ENCODE peak calls at places on chromosomes 13 and 19, in four cellular contexts. X is IMR-90, C is A549, B is GM12878. L is an unnamed sample.
A peak's percentile ranks its signal among the peaks of the same experiment; 100 is the strongest.

GRCh38 chr19:4474504-4475136 is 2.5 kb downstream of the HDGFL2 start:
- DNase-seq in C (no peak), X (peak; percentile 68), B (no peak), L (peak; percentile 47)

GRCh38 chr13:82654851-82655517 is 1227.3 kb downstream of the SLITRK1 start:
- DNase-seq in C (no peak), X (peak; percentile 82), B (no peak), L (no peak)

GRCh38 chr13:112889351-112890290 is 79.4 kb upstream of the MCF2L start:
- DNase-seq in X (no peak), B (no peak), C (no peak), L (no peak)

GRCh38 chr13:89755729-89756492 is 1591.6 kb upstream of the MIR17HG start:
- DNase-seq in X (no peak), C (no peak), B (no peak), L (no peak)

GRCh38 chr19:6109947-6110346 is 353 bp downstream of the RFX2 start:
- DNase-seq in X (no peak), C (no peak), B (no peak), L (no peak)

GRCh38 chr13:70457474-70457873 is 349.2 kb upstream of the KLHL1 start:
- DNase-seq in X (no peak), B (no peak), C (peak; percentile 23), L (no peak)

GRCh38 chr19:55579766-55580621 is 654 bp downstream of the ZNF579 start:
- DNase-seq in C (peak; percentile 44), B (no peak), X (peak; percentile 41), L (peak; percentile 50)

GRCh38 chr19:13091400-13092161 is 11.1 kb downstream of the LYL1 start:
- DNase-seq in C (peak; percentile 36), X (peak; percentile 75), B (no peak), L (no peak)

GRCh38 chr13:98766120-98766519 is 13.6 kb upstream of the SLC15A1 start:
- DNase-seq in X (no peak), B (no peak), C (no peak), L (no peak)

GRCh38 chr13:26934096-26934495 is 173.5 kb upstream of the GPR12 start:
- DNase-seq in B (no peak), X (no peak), C (no peak), L (no peak)

GRCh38 chr13:36345438-36346221 is 564 bp downstream of the SPART start:
- DNase-seq in X (peak; percentile 92), C (peak; percentile 69), B (no peak), L (peak; percentile 11)

GRCh38 chr19:2977001-2977685 is at the start of gene TLE6:
- DNase-seq in C (peak; percentile 95), X (peak; percentile 84), B (peak; percentile 87), L (peak; percentile 99)

GRCh38 chr13:107866007-107866665 is 349.2 kb downstream of the LIG4 start:
- DNase-seq in B (no peak), C (peak; percentile 5), X (peak; percentile 34), L (peak; percentile 65)

GRCh38 chr13:51764184-51765141 is 39.5 kb downstream of the DHRS12 start:
- DNase-seq in C (peak; percentile 42), B (peak; percentile 65), X (peak; percentile 97), L (no peak)

DNA sequence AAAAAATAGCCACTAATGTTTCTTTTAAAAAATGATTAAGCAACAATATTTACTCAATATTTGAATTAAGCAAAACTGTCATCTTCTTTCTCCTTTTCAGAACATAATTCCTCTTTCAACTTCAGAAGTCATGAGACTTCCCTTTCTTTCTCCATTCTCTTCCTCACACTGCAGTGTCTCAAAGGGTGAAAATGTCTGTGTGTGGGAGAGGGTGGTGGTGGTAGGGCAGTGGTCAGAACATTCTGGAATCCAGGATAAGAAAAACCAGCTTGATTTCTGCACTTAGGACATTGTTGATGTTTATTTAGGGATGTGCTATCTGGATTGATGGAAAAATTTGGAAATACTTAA is 126.4 kb downstream of the KCNRG start:
- DNase-seq in C (no peak), B (no peak), X (no peak), L (no peak)
- TF ChIP-seq ELK1 in C (no peak), B (no peak), X (no peak), L (no peak)

DNA sequence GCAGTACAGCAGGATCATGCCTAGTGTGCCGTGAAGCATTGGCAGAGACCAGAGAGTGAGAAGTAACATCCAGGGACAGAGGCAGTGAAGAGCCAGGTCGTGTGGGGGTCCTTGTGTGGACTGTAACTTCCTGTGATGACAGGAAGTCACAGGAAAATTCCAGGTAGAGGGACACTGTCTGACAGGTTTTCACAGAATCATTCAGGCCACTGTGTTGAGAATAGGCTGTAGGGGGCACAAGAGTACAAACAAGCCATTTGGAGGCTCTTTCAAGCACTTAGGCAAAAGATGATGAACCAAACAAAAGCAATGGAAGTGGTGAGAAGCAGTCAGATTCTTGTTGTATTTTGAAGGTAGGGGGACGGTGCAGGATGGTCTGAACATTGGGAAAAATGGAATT is 46.4 kb downstream of the N4BP2L1 start:
- DNase-seq in X (peak; percentile 37), C (peak; percentile 5), B (no peak), L (no peak)
- TF ChIP-seq ELK1 in X (no peak), C (no peak), B (no peak), L (no peak)

DNA sequence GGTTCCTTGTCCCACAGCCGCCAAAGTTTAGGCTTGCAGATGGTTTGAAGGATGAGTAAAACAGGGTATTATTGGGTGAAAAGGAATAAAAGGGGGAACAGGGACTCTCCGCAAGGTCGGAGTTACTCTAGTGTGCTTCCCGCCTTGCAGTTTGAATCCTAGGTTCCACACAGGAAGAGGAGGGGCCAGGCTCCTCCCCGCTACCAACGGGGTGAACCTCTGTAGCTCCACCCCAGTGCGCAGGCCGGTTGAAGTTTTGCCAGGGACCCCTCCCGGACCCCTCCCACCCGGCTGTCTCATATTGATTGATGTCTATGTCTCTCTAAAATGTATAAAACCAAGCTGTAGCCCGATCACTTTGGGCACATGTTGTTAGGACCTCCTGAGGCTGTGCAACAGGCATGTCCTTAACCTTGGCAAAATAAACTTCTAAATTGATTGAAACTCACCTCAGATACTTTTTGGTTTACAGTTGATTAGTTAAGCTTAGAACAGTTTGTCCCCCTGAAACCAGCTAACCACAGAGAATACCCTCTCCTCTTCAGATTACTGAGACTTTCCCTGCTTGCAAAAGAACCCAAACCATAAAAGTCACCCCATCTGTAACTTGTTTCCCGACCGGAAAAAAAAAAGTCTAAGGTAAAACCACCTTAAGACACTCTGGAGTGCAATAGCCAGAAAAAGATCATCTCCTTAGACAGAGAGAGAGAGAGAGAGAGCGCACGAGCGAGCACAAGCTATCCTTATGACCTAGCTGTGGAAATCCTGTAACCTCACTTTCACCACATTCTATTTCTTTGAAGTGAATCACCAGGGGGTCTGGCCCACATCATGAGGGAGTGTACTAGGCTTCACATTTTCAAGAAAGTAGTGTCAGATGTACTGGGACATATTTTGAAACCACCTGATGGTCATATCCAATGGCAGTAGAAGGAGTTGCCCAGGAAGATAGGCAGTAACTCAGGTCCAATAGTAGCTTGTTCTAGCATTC is 11.3 kb upstream of the GTF2F2 start:
- DNase-seq in X (peak; percentile 66), C (no peak), B (peak; percentile 33), L (no peak)
- TF ChIP-seq ELK1 in X (no peak), C (no peak), B (no peak), L (no peak)

GRCh38 chr19:46860846-46861690 is at the start of gene ARHGAP35:
- DNase-seq in C (no peak), B (no peak), X (no peak), L (peak; percentile 94)
- TF ChIP-seq ELK1 in C (no peak), B (no peak), X (no peak), L (no peak)

DNA sequence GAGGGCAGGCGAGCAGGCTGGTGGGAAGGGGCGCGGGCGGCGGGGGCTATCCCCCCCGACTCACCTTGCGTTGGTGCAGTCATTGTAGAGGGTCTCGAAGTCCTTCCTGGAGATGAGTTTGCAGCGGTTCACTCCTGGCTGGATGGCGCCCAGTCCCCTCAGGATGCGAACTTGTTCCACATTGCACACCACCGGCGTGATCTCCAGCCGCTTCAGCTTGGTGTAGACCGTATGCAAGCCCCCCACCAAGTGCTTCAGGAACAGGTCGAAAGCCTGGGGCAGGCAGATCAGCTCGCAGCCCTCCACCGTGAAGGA is 1.2 kb downstream of the DACH1 start:
- DNase-seq in C (no peak), X (no peak), B (no peak), L (no peak)
- TF ChIP-seq ELK1 in C (no peak), X (no peak), B (no peak), L (no peak)